ENCODE peak calls at places on chromosomes 11 and 22, in four cellular contexts. B, M, S and H are unnamed samples.

GRCh38 chr22:48423481-48423901 is 1404.2 kb downstream of the BRD1 start:
- DNase-seq in M (no peak), S (peak; percentile 26), B (no peak), H (no peak)

GRCh38 chr11:1749787-1750351 is 526 bp downstream of the IFITM10 start:
- DNase-seq in M (peak; percentile 84), S (peak; percentile 65), B (peak; percentile 88), H (no peak)

GRCh38 chr22:48593551-48593950 is 1234.1 kb downstream of the BRD1 start:
- DNase-seq in S (no peak), M (no peak), B (no peak), H (no peak)

GRCh38 chr11:35133656-35134055 is 5.3 kb upstream of the CD44 start:
- DNase-seq in B (no peak), S (no peak), M (no peak), H (no peak)

GRCh38 chr11:116052603-116053537 is 548.7 kb upstream of the CADM1 start:
- DNase-seq in M (no peak), B (no peak), S (no peak), H (no peak)

GRCh38 chr11:40125054-40125453 is 1334.4 kb downstream of the LRRC4C start:
- DNase-seq in S (no peak), M (peak; percentile 25), B (peak; percentile 2), H (no peak)

GRCh38 chr11:1888811-1889526 is 2.7 kb downstream of the PRR33 start:
- DNase-seq in S (peak; percentile 71), M (no peak), B (no peak), H (no peak)

GRCh38 chr11:9574806-9575530 is 1.5 kb downstream of the WEE1 start:
- DNase-seq in M (peak; percentile 62), B (peak; percentile 92), S (no peak), H (no peak)

GRCh38 chr11:102886999-102887398 is 12.2 kb upstream of the MMP12 start:
- DNase-seq in B (no peak), M (peak; percentile 30), S (no peak), H (no peak)

GRCh38 chr11:11137339-11137738 is 215.7 kb downstream of the CSNK2A3 start:
- DNase-seq in S (no peak), M (no peak), B (no peak), H (no peak)

GRCh38 chr11:83166193-83166866 is 9.4 kb downstream of the PCF11 start:
- DNase-seq in B (no peak), M (no peak), S (no peak), H (no peak)

GRCh38 chr22:41512421-41513194 is 31.7 kb downstream of the POLR3H start:
- DNase-seq in M (peak; percentile 79), B (peak; percentile 43), S (no peak), H (no peak)

GRCh38 chr11:83033972-83034672 is 37.6 kb downstream of the RAB30 start:
- DNase-seq in M (peak; percentile 25), S (no peak), B (peak; percentile 7), H (no peak)

GRCh38 chr11:131957891-131958290 is 587.5 kb downstream of the NTM start:
- DNase-seq in S (no peak), M (no peak), B (no peak), H (no peak)

GRCh38 chr11:128458316-128458715 is 129.0 kb downstream of the ETS1 start:
- DNase-seq in M (peak; percentile 23), S (no peak), B (no peak), H (no peak)

GRCh38 chr22:44668886-44669724 is 32.9 kb upstream of the PRR5 start:
- DNase-seq in B (no peak), S (no peak), M (no peak), H (no peak)

GRCh38 chr22:24725736-24726135 is 48.8 kb downstream of the PIWIL3 start:
- DNase-seq in M (no peak), B (no peak), S (no peak), H (no peak)

GRCh38 chr11:58567889-58568512 is 7.7 kb downstream of the LPXN start:
- DNase-seq in M (peak; percentile 36), S (no peak), B (peak; percentile 49), H (no peak)

GRCh38 chr11:118198370-118198769 is 21.9 kb upstream of the SCN2B start:
- DNase-seq in S (peak; percentile 91), B (peak; percentile 69), M (peak; percentile 60), H (no peak)

GRCh38 chr11:122095950-122096942 is 19.8 kb downstream of the BLID start:
- DNase-seq in S (no peak), M (no peak), B (no peak), H (no peak)

GRCh38 chr11:27464155-27464759 is 8.3 kb downstream of the LGR4 start:
- DNase-seq in B (no peak), S (no peak), M (peak; percentile 59), H (no peak)

GRCh38 chr11:12087075-12087775 is 23.2 kb upstream of the MICAL2 start:
- DNase-seq in S (no peak), M (peak; percentile 36), B (peak; percentile 67), H (no peak)

GRCh38 chr11:106961048-106961447 is 57.2 kb downstream of the GUCY1A2 start:
- DNase-seq in M (no peak), B (no peak), S (no peak), H (no peak)

GRCh38 chr11:118214210-118214914 is 10.4 kb downstream of the JAML start:
- DNase-seq in S (no peak), M (no peak), B (no peak), H (peak; percentile 83)

GRCh38 chr22:36757608-36758220 is 18.2 kb downstream of the IFT27 start:
- DNase-seq in S (peak; percentile 88), M (no peak), B (peak; percentile 62), H (no peak)

GRCh38 chr11:71114124-71114851 is 138.1 kb downstream of the SHANK2 start:
- DNase-seq in M (no peak), S (no peak), B (no peak), H (no peak)

GRCh38 chr11:110317516-110317932 is 21.1 kb upstream of the RDX start:
- DNase-seq in B (no peak), S (no peak), M (no peak), H (no peak)

GRCh38 chr11:62775646-62776045 is 4.5 kb downstream of the TAF6L start:
- DNase-seq in B (no peak), M (no peak), S (no peak), H (no peak)

GRCh38 chr11:107011977-107012376 is 6.3 kb downstream of the GUCY1A2 start:
- DNase-seq in S (no peak), M (no peak), B (no peak), H (no peak)

GRCh38 chr22:43440556-43440955 is 28.7 kb downstream of the MPPED1 start:
- DNase-seq in M (no peak), S (peak; percentile 58), B (no peak), H (no peak)

GRCh38 chr11:33015621-33016551 is at the start of gene DEPDC7:
- DNase-seq in M (peak; percentile 84), B (peak; percentile 96), S (peak; percentile 91), H (no peak)

GRCh38 chr11:127110542-127110941 is 110.0 kb upstream of the KIRREL3 start:
- DNase-seq in M (no peak), S (no peak), B (no peak), H (no peak)

GRCh38 chr22:28674121-28674563 is 5.5 kb downstream of the TTC28 start:
- DNase-seq in B (peak; percentile 56), S (no peak), M (no peak), H (peak; percentile 59)